ENCODE peak calls at places on chromosomes 7 and 10, in six cellular contexts. U is IMR-90, M is HepG2, C is A549, A is GM12878, H is H1. L is an unnamed sample.
A peak's percentile ranks its signal among the peaks of the same experiment; 100 is the strongest.

GRCh38 chr10:20670569-20670968 is 226.5 kb downstream of the NEBL start:
- DNase-seq in C (no peak), A (no peak), U (no peak), M (no peak), H (no peak), L (no peak)

GRCh38 chr10:123561145-123561448 is 105.1 kb upstream of the GPR26 start:
- DNase-seq in H (no peak), M (no peak), U (no peak), C (no peak), A (no peak), L (no peak)

GRCh38 chr10:102280397-102281015 is 35.2 kb downstream of the GBF1 start:
- DNase-seq in H (no peak), U (peak; percentile 21), A (no peak), C (no peak), M (no peak), L (no peak)

GRCh38 chr10:8568401-8568800 is 513.9 kb downstream of the GATA3 start:
- DNase-seq in U (no peak), H (no peak), M (no peak), A (no peak), C (no peak), L (no peak)

GRCh38 chr10:78658645-78659632 is 409.8 kb upstream of the ZMIZ1 start:
- DNase-seq in M (no peak), C (no peak), U (no peak), A (no peak), H (no peak), L (no peak)

GRCh38 chr7:136997735-136998134 is 129.3 kb downstream of the CHRM2 start:
- DNase-seq in U (peak; percentile 46), C (no peak), A (no peak), M (no peak), H (no peak), L (no peak)

GRCh38 chr10:23344251-23344841 is at the start of gene C10orf67:
- DNase-seq in C (peak; percentile 3), M (no peak), H (peak; percentile 17), A (no peak), U (peak; percentile 39), L (no peak)

GRCh38 chr10:35639651-35640311 is 2.3 kb downstream of the FZD8 start:
- DNase-seq in U (peak; percentile 70), M (no peak), H (no peak), A (no peak), C (peak; percentile 51), L (no peak)

GRCh38 chr10:103678104-103678526 is 177.3 kb downstream of the SH3PXD2A start:
- DNase-seq in A (peak; percentile 84), M (no peak), H (no peak), C (no peak), U (peak; percentile 100), L (no peak)

GRCh38 chr10:116912162-116912561 is 62.9 kb downstream of the ENO4 start:
- DNase-seq in U (no peak), C (no peak), A (no peak), M (no peak), H (no peak), L (no peak)

GRCh38 chr10:34282186-34282585 is 532.9 kb downstream of the PARD3 start:
- DNase-seq in A (no peak), U (no peak), H (no peak), C (no peak), M (no peak), L (no peak)

GRCh38 chr10:34281661-34282060 is 533.4 kb downstream of the PARD3 start:
- DNase-seq in U (no peak), C (no peak), H (no peak), M (no peak), A (no peak), L (no peak)

GRCh38 chr10:34288634-34289033 is 526.5 kb downstream of the PARD3 start:
- DNase-seq in M (no peak), A (no peak), H (no peak), C (peak; percentile 38), U (peak; percentile 45), L (peak; percentile 16)

GRCh38 chr10:34290412-34291082 is 524.5 kb downstream of the PARD3 start:
- DNase-seq in A (no peak), H (no peak), U (peak; percentile 87), C (no peak), M (peak; percentile 28), L (no peak)

DNA sequence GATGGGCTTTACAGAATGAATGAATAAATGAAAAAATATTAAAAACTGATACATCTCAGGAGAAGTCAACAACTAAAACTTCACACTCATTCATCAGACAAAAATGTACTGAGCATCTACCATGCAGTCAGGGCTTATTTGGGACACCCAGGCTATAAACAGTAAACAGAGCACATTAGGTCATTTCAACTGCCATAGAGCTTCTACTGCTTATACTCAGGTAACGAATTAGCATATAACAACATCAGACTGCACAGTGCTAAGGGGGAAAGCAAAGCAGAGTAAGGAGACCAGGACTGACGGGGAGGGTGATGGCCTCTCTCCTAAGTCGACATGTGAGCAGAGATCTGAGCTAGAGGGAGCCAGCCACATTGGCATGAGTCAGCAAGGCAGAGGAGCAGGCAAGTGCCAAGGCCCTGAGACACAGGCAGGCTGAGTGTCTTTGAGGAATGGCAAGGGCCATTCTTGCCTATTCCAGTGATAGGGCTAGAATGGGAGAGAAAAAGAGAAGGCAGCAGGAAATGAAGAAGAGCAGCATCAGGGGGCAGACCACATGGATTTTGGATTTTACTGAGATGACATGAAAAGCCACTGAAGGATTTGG is 528.9 kb downstream of the PARD3 start:
- DNase-seq in H (no peak), U (peak; percentile 41), C (peak; percentile 61), A (no peak), M (no peak), L (peak; percentile 29)
- TF ChIP-seq RAD21 in H (no peak), U (no peak), C (no peak), A (no peak), M (no peak), L (peak; percentile 46)

GRCh38 chr10:59536576-59537014 is 173.1 kb downstream of the SLC16A9 start:
- DNase-seq in U (peak; percentile 37), C (no peak), A (no peak), M (no peak), H (no peak), L (no peak)
- TF ChIP-seq RAD21 in U (no peak), C (no peak), A (no peak), M (no peak), H (no peak), L (no peak)

GRCh38 chr7:87016606-87017005 is 42.8 kb downstream of the ELAPOR2 start:
- DNase-seq in C (no peak), A (no peak), H (no peak), M (peak; percentile 5), U (no peak), L (no peak)
- TF ChIP-seq RAD21 in C (no peak), A (no peak), H (no peak), M (no peak), U (no peak), L (no peak)

DNA sequence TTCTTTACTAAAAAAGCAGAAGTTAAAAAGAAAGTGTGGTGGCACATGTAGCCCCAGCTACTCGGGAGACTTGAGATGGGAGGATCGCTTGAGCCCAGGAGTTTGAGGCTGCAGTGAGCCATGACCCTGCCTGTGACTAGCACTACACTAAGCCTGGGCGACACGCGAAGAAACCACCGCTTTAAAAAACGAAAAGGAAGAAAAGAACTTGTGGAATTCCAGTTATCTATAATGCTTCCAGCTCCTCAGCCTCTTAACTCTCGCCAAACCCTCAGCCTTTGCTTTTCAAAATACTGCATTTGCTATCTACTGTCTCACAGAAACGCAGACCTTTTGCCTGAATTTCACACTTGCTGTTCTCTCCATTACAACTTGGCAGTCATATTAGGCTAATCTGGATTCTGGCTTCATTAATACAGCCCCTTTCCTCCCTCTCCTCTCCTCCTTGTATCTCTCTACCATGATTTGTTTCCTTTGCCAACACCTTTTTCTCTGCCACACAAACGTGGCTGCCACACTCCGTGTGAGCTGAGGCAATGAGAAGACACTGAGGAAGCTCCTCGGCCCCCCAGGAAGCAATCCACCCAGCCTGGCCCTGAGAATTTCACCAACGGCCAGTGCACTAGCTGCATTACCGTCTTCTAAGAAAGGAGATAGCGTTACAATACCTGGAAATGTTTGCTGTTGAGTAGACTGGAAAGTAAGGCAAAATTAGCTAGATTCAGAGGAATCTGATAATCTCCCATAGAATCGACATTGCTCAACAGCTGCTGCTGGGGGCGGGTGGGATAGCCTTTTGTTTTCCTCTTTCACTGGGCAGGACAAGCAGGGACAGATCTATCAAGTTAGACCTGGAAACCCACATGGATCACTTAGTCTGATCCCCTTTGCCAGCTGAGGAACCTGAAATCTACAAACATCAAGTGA is 37.2 kb downstream of the CALML5 start:
- DNase-seq in U (peak; percentile 35), A (no peak), H (no peak), M (no peak), C (no peak), L (no peak)
- TF ChIP-seq RAD21 in U (no peak), A (no peak), H (no peak), M (no peak), C (no peak), L (no peak)

GRCh38 chr7:157552295-157552993 is 215.6 kb downstream of the DNAJB6 start:
- DNase-seq in M (no peak), H (no peak), A (no peak), U (no peak), C (no peak), L (no peak)
- TF ChIP-seq RAD21 in M (no peak), H (no peak), A (no peak), U (no peak), C (no peak), L (no peak)

GRCh38 chr7:88146611-88147010 is 73.2 kb downstream of the SRI start:
- DNase-seq in M (no peak), U (no peak), A (no peak), C (no peak), H (no peak), L (no peak)
- TF ChIP-seq RAD21 in M (no peak), U (no peak), A (no peak), C (no peak), H (no peak), L (no peak)

GRCh38 chr7:93316730-93317129 is 84.6 kb downstream of the VPS50 start:
- DNase-seq in M (no peak), U (peak; percentile 43), A (no peak), H (no peak), C (no peak), L (no peak)
- TF ChIP-seq RAD21 in M (no peak), U (no peak), A (no peak), H (no peak), C (no peak), L (no peak)

DNA sequence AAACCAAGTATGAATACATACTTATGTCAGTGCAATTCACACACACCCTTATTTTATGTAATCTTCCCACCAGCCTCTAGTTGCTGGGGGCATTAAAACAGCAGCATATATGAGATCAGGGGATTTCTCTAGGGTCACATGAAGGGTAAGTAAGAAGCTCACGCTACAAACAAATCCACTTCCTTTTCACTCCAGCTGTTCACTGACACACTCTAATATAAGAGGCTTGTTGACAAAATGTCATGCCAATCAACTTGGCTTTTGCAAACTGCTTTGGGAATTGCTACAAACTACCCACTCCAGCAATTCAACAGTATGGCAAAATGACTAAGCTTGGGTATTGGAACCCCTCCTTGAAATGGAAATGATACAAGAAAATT is 10.3 kb downstream of the FAM3C start:
- DNase-seq in U (peak; percentile 15), A (peak; percentile 76), C (no peak), M (no peak), H (no peak), L (no peak)
- TF ChIP-seq RAD21 in U (no peak), A (no peak), C (no peak), M (no peak), H (no peak), L (no peak)

L was measured in HCT116.